ENCODE peak calls at places on chromosome 11, in eight cellular contexts. H is mesendoderm; E is BE2C; C is Peyer's patch; A is thyroid gland; S is naive thymus-derived CD4-positive, alpha-beta T cell; Q is heart left ventricle; M is PC-9. B is an unnamed sample.

GRCh38 chr11:76773921-76774361 is 9.2 kb upstream of the TSKU start:
- DNase-seq in Q (no peak), M (no peak), E (no peak), A (peak; percentile 79), H (peak; percentile 67), C (no peak), S (no peak), B (no peak)

GRCh38 chr11:11733246-11733763 is 108.5 kb upstream of the USP47 start:
- DNase-seq in S (no peak), E (no peak), A (no peak), M (no peak), Q (no peak), C (no peak), H (no peak), B (no peak)

GRCh38 chr11:117328414-117329010 is 858 bp downstream of the CEP164 start:
- DNase-seq in Q (peak; percentile 49), H (peak; percentile 43), S (no peak), M (no peak), C (no peak), A (no peak), E (peak; percentile 41), B (no peak)

GRCh38 chr11:29022676-29023075 is 914.5 kb downstream of the METTL15 start:
- DNase-seq in A (no peak), Q (no peak), C (no peak), M (no peak), E (no peak), S (no peak), H (no peak), B (no peak)

GRCh38 chr11:44380009-44380313 is 70.0 kb upstream of the ALX4 start:
- DNase-seq in C (no peak), H (no peak), S (no peak), A (peak; percentile 62), M (no peak), E (no peak), Q (no peak), B (no peak)

GRCh38 chr11:130740819-130741218 is 175.5 kb downstream of the SNX19 start:
- DNase-seq in C (no peak), H (no peak), S (no peak), E (no peak), A (no peak), Q (no peak), M (no peak), B (no peak)

GRCh38 chr11:3949132-3949531 is 93.7 kb downstream of the STIM1 start:
- DNase-seq in A (no peak), E (no peak), M (no peak), H (no peak), Q (no peak), S (peak; percentile 45), C (peak; percentile 71), B (no peak)

GRCh38 chr11:57530215-57530595 is 349 bp downstream of the TIMM10 start:
- DNase-seq in A (no peak), M (no peak), Q (peak; percentile 26), E (peak; percentile 9), S (no peak), H (no peak), C (no peak), B (peak; percentile 76)

GRCh38 chr11:35618497-35619029 is 303 bp downstream of the FJX1 start:
- DNase-seq in H (no peak), S (no peak), E (no peak), C (no peak), M (peak; percentile 63), Q (peak; percentile 21), A (peak; percentile 16), B (no peak)

GRCh38 chr11:41479179-41479578 is 19.7 kb upstream of the LRRC4C start:
- DNase-seq in M (no peak), E (no peak), S (no peak), C (no peak), Q (no peak), H (no peak), A (no peak), B (no peak)
- H3K4me1 ChIP-seq in M (no peaks in the 10 kb centered on the region), E (no peaks in the 10 kb centered on the region), S (no peaks in the 10 kb centered on the region), C (no peaks in the 10 kb centered on the region), Q (no peaks in the 10 kb centered on the region), H (no peaks in the 10 kb centered on the region), A (no peaks in the 10 kb centered on the region), B (no peaks in the 10 kb centered on the region)

DNA sequence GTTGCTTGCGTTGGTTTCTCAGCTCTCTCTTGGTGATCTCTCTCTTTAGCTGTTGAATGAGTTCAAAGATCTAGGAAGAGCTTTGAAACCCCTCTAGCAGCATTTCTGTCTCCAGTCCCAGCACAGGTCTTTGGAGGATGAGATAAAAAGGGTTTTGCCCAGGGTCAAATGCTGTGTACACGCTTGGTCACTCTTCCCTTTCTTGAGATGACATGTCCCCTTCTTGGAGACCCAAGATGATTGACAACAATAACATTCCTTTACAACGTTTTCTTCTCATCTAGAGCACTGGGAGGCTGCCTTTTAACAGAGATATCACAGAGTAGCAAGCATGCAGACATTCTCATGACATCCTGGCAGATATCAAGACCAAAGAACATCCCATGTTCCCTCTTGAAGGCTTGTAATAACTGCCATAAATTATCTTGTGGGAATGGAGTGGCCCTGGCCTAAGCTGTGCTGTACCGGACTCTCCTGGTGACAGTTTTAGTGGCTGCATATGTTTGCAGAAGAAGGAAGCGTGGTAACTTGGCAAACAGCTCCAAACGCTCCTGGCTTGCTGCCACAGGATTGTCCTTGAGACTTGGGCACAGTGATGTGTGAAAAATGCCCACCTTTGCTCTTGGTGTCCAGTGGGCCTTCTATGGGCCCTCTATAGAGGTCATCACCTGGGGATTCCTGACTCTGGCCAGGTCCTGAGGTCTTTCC is 107.8 kb downstream of the PTPRJ start:
- DNase-seq in S (no peak), M (no peak), H (no peak), Q (peak; percentile 45), E (no peak), A (peak; percentile 95), C (no peak), B (no peak)
- H3K4me1 ChIP-seq in S (peaks cover 6% of the 10 kb centered on the region), M (peaks cover 29% of the 10 kb centered on the region), H (peaks cover 2% of the 10 kb centered on the region), Q (no peaks in the 10 kb centered on the region), E (no peaks in the 10 kb centered on the region), A (peaks cover 68% of the 10 kb centered on the region), C (no peaks in the 10 kb centered on the region), B (no peaks in the 10 kb centered on the region)

GRCh38 chr11:85530596-85530995 is 96.5 kb downstream of the DLG2 start:
- DNase-seq in E (no peak), H (no peak), A (no peak), C (no peak), S (no peak), M (no peak), Q (no peak), B (no peak)
- H3K4me1 ChIP-seq in E (no peaks in the 10 kb centered on the region), H (peaks cover 3% of the 10 kb centered on the region), A (no peaks in the 10 kb centered on the region), C (no peaks in the 10 kb centered on the region), S (no peaks in the 10 kb centered on the region), M (no peaks in the 10 kb centered on the region), Q (no peaks in the 10 kb centered on the region), B (no peaks in the 10 kb centered on the region)

GRCh38 chr11:6599884-6600390 is 3.5 kb downstream of the RRP8 start:
- DNase-seq in Q (no peak), H (no peak), E (no peak), M (no peak), A (no peak), S (no peak), C (no peak), B (no peak)

GRCh38 chr11:6602096-6602940 is 1.1 kb downstream of the RRP8 start:
- DNase-seq in M (no peak), S (no peak), Q (no peak), A (no peak), C (no peak), E (no peak), H (no peak), B (no peak)

GRCh38 chr11:6598555-6598954 is 4.9 kb downstream of the RRP8 start:
- DNase-seq in S (no peak), E (no peak), A (no peak), C (no peak), H (no peak), M (no peak), Q (no peak), B (no peak)

GRCh38 chr11:6601041-6601461 is 2.4 kb downstream of the RRP8 start:
- DNase-seq in C (no peak), H (no peak), M (no peak), A (no peak), E (no peak), Q (no peak), S (no peak), B (no peak)

GRCh38 chr11:6599449-6599848 is 4.0 kb downstream of the RRP8 start:
- DNase-seq in M (no peak), Q (no peak), S (no peak), E (no peak), H (no peak), A (no peak), C (no peak), B (no peak)
- H3K4me1 ChIP-seq in M (peaks cover 1% of the 10 kb centered on the region), Q (peaks cover 27% of the 10 kb centered on the region), S (peaks cover 18% of the 10 kb centered on the region), E (no peaks in the 10 kb centered on the region), H (no peaks in the 10 kb centered on the region), A (peaks cover 19% of the 10 kb centered on the region), C (peaks cover 9% of the 10 kb centered on the region), B (peaks cover 2% of the 10 kb centered on the region)

GRCh38 chr11:47507016-47507631 is 45.8 kb downstream of the CELF1 start:
- DNase-seq in C (no peak), M (no peak), S (no peak), E (no peak), Q (no peak), A (no peak), H (no peak), B (no peak)
- H3K4me1 ChIP-seq in C (peaks cover 13% of the 10 kb centered on the region), M (peaks cover 32% of the 10 kb centered on the region), S (peaks cover 37% of the 10 kb centered on the region), E (no peaks in the 10 kb centered on the region), Q (peaks cover 24% of the 10 kb centered on the region), A (peaks cover 3% of the 10 kb centered on the region), H (peaks cover 12% of the 10 kb centered on the region), B (peaks cover 4% of the 10 kb centered on the region)

B was measured in aorta.